ENCODE peak calls at places on chromosome 22, in nine cellular contexts. Z is stimulated activated CD4-positive, alpha-beta T cell treated with anti-CD3 and anti-CD28 coated beads, Interleukin-1b, Interleukin-23, amount 100 ng/mL, for 24 hours; C is AG09309; K is hypothalamus; D is activated naive CD4-positive, alpha-beta T cell; S is head of caudate nucleus; N is T-helper 9 cell; A is HFF-Myc; I is esophagus squamous epithelium. Q is an unnamed sample.

GRCh38 chr22:28029201-28029948 is 110.3 kb upstream of the PITPNB start:
- DNase-seq in Z (no peak), C (no peak), K (no peak), D (no peak), S (no peak), N (no peak), A (no peak), I (no peak), Q (no peak)

GRCh38 chr22:28220626-28221363 is 301.7 kb upstream of the PITPNB start:
- DNase-seq in Z (no peak), C (no peak), K (no peak), D (no peak), S (no peak), N (no peak), A (no peak), I (no peak), Q (no peak)

GRCh38 chr22:50318356-50318697 is 8.5 kb downstream of the DENND6B start:
- DNase-seq in Z (no peak), C (no peak), K (no peak), D (no peak), S (no peak), N (no peak), A (no peak), I (no peak), Q (no peak)

GRCh38 chr22:32697331-32697995 is 104.0 kb upstream of the TIMP3 start:
- DNase-seq in Z (no peak), C (no peak), K (no peak), D (no peak), S (no peak), N (no peak), A (no peak), I (no peak), Q (no peak)

GRCh38 chr22:21701384-21701971 is 34.1 kb downstream of the YPEL1 start:
- DNase-seq in Z (no peak), C (no peak), K (no peak), D (no peak), S (no peak), N (no peak), A (no peak), I (no peak), Q (no peak)

GRCh38 chr22:41822289-41823057 is 10.4 kb upstream of the SREBF2 start:
- DNase-seq in Z (no peak), C (peak; percentile 32), K (no peak), D (no peak), S (no peak), N (no peak), A (peak; percentile 52), I (no peak), Q (peak; percentile 14)

GRCh38 chr22:47328550-47329243 is 566.2 kb downstream of the TBC1D22A start:
- DNase-seq in Z (no peak), C (peak; percentile 86), K (no peak), D (no peak), S (no peak), N (no peak), A (peak; percentile 78), I (no peak), Q (peak; percentile 92)

GRCh38 chr22:49291169-49291568 is 536.5 kb downstream of the BRD1 start:
- DNase-seq in Z (no peak), C (no peak), K (no peak), D (no peak), S (no peak), N (no peak), A (no peak), I (no peak), Q (no peak)

GRCh38 chr22:38238519-38239051 is 34.2 kb downstream of the TMEM184B start:
- DNase-seq in Z (no peak), C (no peak), K (no peak), D (no peak), S (no peak), N (no peak), A (no peak), I (no peak), Q (peak; percentile 78)

GRCh38 chr22:50307891-50308596 is 598 bp upstream of the PLXNB2 start:
- DNase-seq in Z (no peak), C (no peak), K (no peak), D (no peak), S (no peak), N (no peak), A (no peak), I (no peak), Q (no peak)

GRCh38 chr22:23376256-23376655 is 195.9 kb downstream of the BCR start:
- DNase-seq in Z (no peak), C (no peak), K (no peak), D (no peak), S (no peak), N (no peak), A (peak; percentile 1), I (no peak), Q (no peak)

GRCh38 chr22:33030923-33031525 is 27.2 kb downstream of the SYN3 start:
- DNase-seq in Z (no peak), C (no peak), K (no peak), D (no peak), S (no peak), N (no peak), A (no peak), I (no peak), Q (no peak)

GRCh38 chr22:32177221-32177765 is 18.2 kb upstream of the C22orf42 start:
- DNase-seq in Z (no peak), C (no peak), K (no peak), D (no peak), S (no peak), N (no peak), A (no peak), I (no peak), Q (no peak)

GRCh38 chr22:46604306-46604690 is 15.9 kb upstream of the GRAMD4 start:
- DNase-seq in Z (no peak), C (no peak), K (no peak), D (no peak), S (no peak), N (no peak), A (no peak), I (no peak), Q (no peak)

GRCh38 chr22:44753189-44754042 is 1.0 kb downstream of the ARHGAP8 start:
- DNase-seq in Z (no peak), C (no peak), K (no peak), D (no peak), S (no peak), N (no peak), A (no peak), I (no peak), Q (peak; percentile 28)

GRCh38 chr22:37431811-37432707 is 4.8 kb upstream of the ELFN2 start:
- DNase-seq in Z (no peak), C (peak; percentile 98), K (no peak), D (no peak), S (no peak), N (no peak), A (peak; percentile 100), I (no peak), Q (peak; percentile 97)

GRCh38 chr22:25712661-25713400 is 29.2 kb upstream of the MYO18B start:
- DNase-seq in Z (no peak), C (no peak), K (no peak), D (no peak), S (no peak), N (no peak), A (no peak), I (no peak), Q (no peak)

GRCh38 chr22:31650391-31650790 is 11.6 kb downstream of the PISD start:
- DNase-seq in Z (no peak), C (peak; percentile 72), K (no peak), D (no peak), S (no peak), N (no peak), A (no peak), I (no peak), Q (peak; percentile 70)

GRCh38 chr22:38419121-38419863 is 35.7 kb downstream of the KCNJ4 start:
- DNase-seq in Z (no peak), C (no peak), K (no peak), D (no peak), S (no peak), N (no peak), A (no peak), I (no peak), Q (no peak)

GRCh38 chr22:46934746-46935491 is 172.5 kb downstream of the TBC1D22A start:
- DNase-seq in Z (no peak), C (peak; percentile 61), K (no peak), D (no peak), S (no peak), N (no peak), A (peak; percentile 29), I (no peak), Q (peak; percentile 64)

GRCh38 chr22:31046591-31047226 is 34.4 kb upstream of the SMTN start:
- DNase-seq in Z (no peak), C (no peak), K (no peak), D (no peak), S (no peak), N (no peak), A (no peak), I (no peak), Q (no peak)

GRCh38 chr22:35604671-35605457 is 12.3 kb downstream of the MB start:
- DNase-seq in Z (no peak), C (no peak), K (no peak), D (no peak), S (no peak), N (no peak), A (no peak), I (no peak), Q (no peak)

GRCh38 chr22:38187413-38188212 is 6.0 kb upstream of the PLA2G6 start:
- DNase-seq in Z (no peak), C (no peak), K (no peak), D (no peak), S (no peak), N (no peak), A (no peak), I (no peak), Q (no peak)

GRCh38 chr22:40070701-40071100 is 75.9 kb downstream of the FAM83F start:
- DNase-seq in Z (no peak), C (peak; percentile 24), K (no peak), D (no peak), S (no peak), N (no peak), A (no peak), I (no peak), Q (peak; percentile 11)

GRCh38 chr22:45105281-45105700 is 58.4 kb upstream of the NUP50 start:
- DNase-seq in Z (no peak), C (peak; percentile 76), K (no peak), D (no peak), S (no peak), N (no peak), A (no peak), I (no peak), Q (peak; percentile 95)

GRCh38 chr22:41780714-41781507 is 19.6 kb upstream of the CCDC134 start:
- DNase-seq in Z (peak; percentile 64), C (no peak), K (no peak), D (peak; percentile 51), S (no peak), N (peak; percentile 83), A (no peak), I (peak; percentile 70), Q (no peak)

GRCh38 chr22:31748490-31748889 is 1.4 kb downstream of the PRR14L start:
- DNase-seq in Z (no peak), C (no peak), K (no peak), D (no peak), S (no peak), N (no peak), A (peak; percentile 4), I (no peak), Q (no peak)

GRCh38 chr22:17672417-17672991 is 33.9 kb downstream of the BCL2L13 start:
- DNase-seq in Z (no peak), C (no peak), K (no peak), D (no peak), S (no peak), N (no peak), A (no peak), I (no peak), Q (no peak)

GRCh38 chr22:23243006-23243573 is 62.8 kb downstream of the BCR start:
- DNase-seq in Z (peak; percentile 35), C (no peak), K (no peak), D (peak; percentile 12), S (no peak), N (peak; percentile 58), A (no peak), I (no peak), Q (no peak)

GRCh38 chr22:36465232-36466021 is 16.0 kb downstream of the TXN2 start:
- DNase-seq in Z (no peak), C (no peak), K (no peak), D (no peak), S (peak; percentile 54), N (no peak), A (no peak), I (no peak), Q (no peak)

GRCh38 chr22:23292453-23293350 is 112.4 kb downstream of the BCR start:
- DNase-seq in Z (no peak), C (no peak), K (no peak), D (no peak), S (no peak), N (no peak), A (no peak), I (no peak), Q (no peak)